ENCODE peak calls at places on chromosomes 3 and 15, in five cellular contexts. L, C, T, V and G are unnamed samples.

GRCh38 chr15:62848631-62849050 is 193.9 kb upstream of the TPM1 start:
- DNase-seq in L (no peak), C (no peak), T (no peak), V (no peak), G (no peak)

GRCh38 chr3:124282751-124283643 is 291.1 kb upstream of the ROPN1 start:
- DNase-seq in L (no peak), C (no peak), T (no peak), V (peak), G (no peak)

GRCh38 chr15:59688383-59688887 is 685 bp downstream of the BNIP2 start:
- DNase-seq in L (no peak), C (no peak), T (no peak), V (no peak), G (peak)

GRCh38 chr3:64152100-64152499 is 73.2 kb downstream of the PRICKLE2 start:
- DNase-seq in L (no peak), C (no peak), T (no peak), V (no peak), G (no peak)

GRCh38 chr15:39869858-39870515 is 50.1 kb downstream of the GPR176 start:
- DNase-seq in L (no peak), C (no peak), T (no peak), V (no peak), G (no peak)

GRCh38 chr3:112778298-112779008 is 68.2 kb downstream of the CD200R1L start:
- DNase-seq in L (no peak), C (no peak), T (no peak), V (no peak), G (no peak)

GRCh38 chr3:127015282-127016042 is 32.5 kb downstream of the PLXNA1 start:
- DNase-seq in L (no peak), C (no peak), T (no peak), V (no peak), G (no peak)

GRCh38 chr3:186251948-186252619 is 110.0 kb downstream of the DGKG start:
- DNase-seq in L (no peak), C (no peak), T (peak), V (no peak), G (no peak)

GRCh38 chr15:74319596-74320357 is 47.7 kb downstream of the CYP11A1 start:
- DNase-seq in L (no peak), C (no peak), T (peak), V (no peak), G (no peak)

GRCh38 chr3:182349051-182349450 is 444.3 kb upstream of the ATP11B start:
- DNase-seq in L (no peak), C (no peak), T (no peak), V (no peak), G (no peak)

GRCh38 chr15:98933376-98933775 is 74.2 kb downstream of the PGPEP1L start:
- DNase-seq in L (no peak), C (no peak), T (no peak), V (no peak), G (no peak)

GRCh38 chr15:95249524-95249923 is 1018.2 kb downstream of the MCTP2 start:
- DNase-seq in L (no peak), C (no peak), T (no peak), V (no peak), G (no peak)

GRCh38 chr3:152172465-152172864 is 96.3 kb upstream of the MBNL1 start:
- DNase-seq in L (no peak), C (no peak), T (no peak), V (no peak), G (no peak)

GRCh38 chr15:39599871-39600270 is 19.0 kb downstream of the THBS1 start:
- DNase-seq in L (no peak), C (no peak), T (no peak), V (no peak), G (no peak)

GRCh38 chr3:169430687-169431404 is 232.7 kb downstream of the MECOM start:
- DNase-seq in L (peak), C (no peak), T (peak), V (no peak), G (no peak)

GRCh38 chr3:81760215-81760614 is 1.2 kb downstream of the GBE1 start:
- DNase-seq in L (no peak), C (no peak), T (no peak), V (no peak), G (no peak)

GRCh38 chr15:78046796-78047341 is 30.6 kb downstream of the TBC1D2B start:
- DNase-seq in L (no peak), C (no peak), T (no peak), V (no peak), G (no peak)

GRCh38 chr3:189144645-189145044 is 27.1 kb upstream of the TPRG1 start:
- DNase-seq in L (peak), C (no peak), T (no peak), V (no peak), G (peak)

GRCh38 chr3:58153371-58153770 is 57.4 kb downstream of the DNASE1L3 start:
- DNase-seq in L (no peak), C (no peak), T (no peak), V (no peak), G (no peak)

GRCh38 chr3:47266709-47267489 is 15.7 kb downstream of the KIF9 start:
- DNase-seq in L (peak), C (no peak), T (peak), V (peak), G (no peak)

GRCh38 chr3:64431717-64432116 is 206.5 kb upstream of the PRICKLE2 start:
- DNase-seq in L (no peak), C (no peak), T (no peak), V (no peak), G (no peak)

GRCh38 chr15:31024979-31025378 is 33.6 kb upstream of the MTMR10 start:
- DNase-seq in L (no peak), C (no peak), T (no peak), V (no peak), G (peak)

GRCh38 chr3:193572426-193572908 is 17.8 kb upstream of the ATP13A4 start:
- DNase-seq in L (peak), C (no peak), T (peak), V (no peak), G (peak)

GRCh38 chr15:96325579-96326331 is 4.7 kb upstream of the NR2F2 start:
- DNase-seq in L (no peak), C (no peak), T (no peak), V (no peak), G (peak)

GRCh38 chr15:70512772-70513362 is 250.5 kb downstream of the UACA start:
- DNase-seq in L (peak), C (no peak), T (peak), V (no peak), G (peak)

GRCh38 chr3:169939320-169939719 is 27.3 kb upstream of the SEC62 start:
- DNase-seq in L (no peak), C (no peak), T (no peak), V (no peak), G (no peak)

GRCh38 chr3:96182756-96183155 is 631.6 kb upstream of the EPHA6 start:
- DNase-seq in L (no peak), C (no peak), T (no peak), V (no peak), G (no peak)

GRCh38 chr3:142645236-142645793 is 49.1 kb downstream of the PLS1 start:
- DNase-seq in L (no peak), C (no peak), T (no peak), V (no peak), G (no peak)

GRCh38 chr15:42101861-42102260 is 7.5 kb upstream of the PLA2G4D start:
- DNase-seq in L (no peak), C (no peak), T (no peak), V (no peak), G (no peak)

GRCh38 chr3:58868101-58868779 is 181.6 kb downstream of the CFAP20DC start:
- DNase-seq in L (no peak), C (no peak), T (no peak), V (no peak), G (no peak)

GRCh38 chr3:157443873-157444770 is 7.5 kb downstream of the PTX3 start:
- DNase-seq in L (no peak), C (no peak), T (no peak), V (no peak), G (no peak)

GRCh38 chr3:113051222-113051804 is 60.5 kb downstream of the GTPBP8 start:
- DNase-seq in L (peak), C (peak), T (peak), V (peak), G (peak)